ENCODE peak calls at places on chromosome 11, in four cellular contexts. K, G, J and Z are unnamed samples.

GRCh38 chr11:1880746-1881441 is 10.8 kb downstream of the PRR33 start:
- DNase-seq in J (no peak), G (no peak), K (no peak), Z (no peak)

GRCh38 chr11:11039249-11039965 is 181.6 kb upstream of the ZBED5 start:
- DNase-seq in J (no peak), K (no peak), G (no peak), Z (no peak)

GRCh38 chr11:62556102-62556871 is 9.7 kb upstream of the AHNAK start:
- DNase-seq in J (no peak), K (peak; percentile 66), G (no peak), Z (no peak)

GRCh38 chr11:73384871-73385692 is 8.9 kb downstream of the RELT start:
- DNase-seq in K (peak; percentile 90), G (no peak), J (no peak), Z (no peak)

GRCh38 chr11:128888034-128888985 is 2.8 kb upstream of the KCNJ5 start:
- DNase-seq in J (no peak), G (no peak), K (no peak), Z (no peak)

GRCh38 chr11:11620966-11621880 is 582 bp downstream of the GALNT18 start:
- DNase-seq in K (peak; percentile 18), J (no peak), G (no peak), Z (no peak)

GRCh38 chr11:9569588-9570164 is 3.8 kb upstream of the WEE1 start:
- DNase-seq in G (no peak), J (no peak), K (no peak), Z (no peak)

GRCh38 chr11:119538748-119539147 is 115.8 kb upstream of the THY1 start:
- DNase-seq in K (no peak), J (no peak), G (no peak), Z (no peak)

GRCh38 chr11:119373059-119373875 is 8.2 kb downstream of the USP2 start:
- DNase-seq in G (no peak), J (no peak), K (no peak), Z (no peak)

GRCh38 chr11:95143106-95143681 is 53.5 kb downstream of the ENDOD1 start:
- DNase-seq in J (no peak), K (no peak), G (no peak), Z (no peak)